ENCODE peak calls at places on chromosomes 5 and 9, in four cellular contexts. One of them, this sample, is unnamed.

GRCh38 chr9:123127512-123128075 is 94.1 kb downstream of the GPR21 start:
- DNase-seq in sigmoid colon: no peak
- DNase-seq in K562: no peak
- DNase-seq in A549: no peak
- DNase-seq in this sample: no peak

GRCh38 chr9:70441622-70442021 is 27.2 kb upstream of the KLF9 start:
- DNase-seq in sigmoid colon: no peak
- DNase-seq in K562: no peak
- DNase-seq in A549: no peak
- DNase-seq in this sample: no peak

GRCh38 chr5:162870966-162871365 is 566.4 kb upstream of the CCNG1 start:
- DNase-seq in sigmoid colon: no peak
- DNase-seq in K562: no peak
- DNase-seq in A549: no peak
- DNase-seq in this sample: no peak

GRCh38 chr5:154238776-154239481 is 48.4 kb downstream of the GALNT10 start:
- DNase-seq in sigmoid colon: no peak
- DNase-seq in K562: no peak
- DNase-seq in A549: no peak
- DNase-seq in this sample: no peak

GRCh38 chr5:176167800-176168199 is 70.4 kb upstream of the SIMC1 start:
- DNase-seq in sigmoid colon: no peak
- DNase-seq in K562: no peak
- DNase-seq in A549: no peak
- DNase-seq in this sample: no peak

GRCh38 chr5:103910002-103910401 is 347.4 kb upstream of the NUDT12 start:
- DNase-seq in sigmoid colon: no peak
- DNase-seq in K562: no peak
- DNase-seq in A549: no peak
- DNase-seq in this sample: no peak

GRCh38 chr5:113050606-113051391 is 74.2 kb downstream of the DCP2 start:
- DNase-seq in sigmoid colon: no peak
- DNase-seq in K562: no peak
- DNase-seq in A549: no peak
- DNase-seq in this sample: no peak

GRCh38 chr9:136170291-136170901 is 34.5 kb downstream of the LHX3 start:
- DNase-seq in sigmoid colon: no peak
- DNase-seq in K562: peak; percentile 61
- DNase-seq in A549: peak; percentile 61
- DNase-seq in this sample: no peak

GRCh38 chr9:124309665-124310064 is 51.9 kb downstream of the NEK6 start:
- DNase-seq in sigmoid colon: no peak
- DNase-seq in K562: no peak
- DNase-seq in A549: peak; percentile 89
- DNase-seq in this sample: no peak

GRCh38 chr5:108788142-108788541 is 40.4 kb downstream of the FER start:
- DNase-seq in sigmoid colon: peak; percentile 90
- DNase-seq in K562: no peak
- DNase-seq in A549: no peak
- DNase-seq in this sample: no peak

GRCh38 chr9:90309809-90310522 is 332.7 kb downstream of the DIRAS2 start:
- DNase-seq in sigmoid colon: no peak
- DNase-seq in K562: no peak
- DNase-seq in A549: no peak
- DNase-seq in this sample: no peak

GRCh38 chr5:35202319-35203111 is 27.8 kb downstream of the PRLR start:
- DNase-seq in sigmoid colon: no peak
- DNase-seq in K562: peak; percentile 61
- DNase-seq in A549: peak; percentile 42
- DNase-seq in this sample: no peak

GRCh38 chr9:95080961-95081658 is 236.4 kb downstream of the FANCC start:
- DNase-seq in sigmoid colon: peak; percentile 64
- DNase-seq in K562: no peak
- DNase-seq in A549: no peak
- DNase-seq in this sample: no peak

GRCh38 chr5:64923151-64923685 is 154.5 kb downstream of the CWC27 start:
- DNase-seq in sigmoid colon: no peak
- DNase-seq in K562: no peak
- DNase-seq in A549: no peak
- DNase-seq in this sample: no peak

GRCh38 chr5:174044451-174044850 is 1.1 kb upstream of the NSG2 start:
- DNase-seq in sigmoid colon: no peak
- DNase-seq in K562: no peak
- DNase-seq in A549: no peak
- DNase-seq in this sample: no peak

GRCh38 chr5:72378636-72379289 is 58.6 kb downstream of the PTCD2 start:
- DNase-seq in sigmoid colon: no peak
- DNase-seq in K562: no peak
- DNase-seq in A549: peak; percentile 54
- DNase-seq in this sample: no peak

GRCh38 chr5:72841756-72842535 is 25.5 kb downstream of the TNPO1 start:
- DNase-seq in sigmoid colon: no peak
- DNase-seq in K562: no peak
- DNase-seq in A549: no peak
- DNase-seq in this sample: no peak

GRCh38 chr5:116799401-116799800 is 224.8 kb upstream of the SEMA6A start:
- DNase-seq in sigmoid colon: no peak
- DNase-seq in K562: no peak
- DNase-seq in A549: no peak
- DNase-seq in this sample: no peak

GRCh38 chr9:115888131-115888530 is 265.5 kb upstream of the PAPPA start:
- DNase-seq in sigmoid colon: no peak
- DNase-seq in K562: no peak
- DNase-seq in A549: no peak
- DNase-seq in this sample: no peak

GRCh38 chr5:97600486-97600885 is 417.4 kb upstream of the RIOK2 start:
- DNase-seq in sigmoid colon: no peak
- DNase-seq in K562: no peak
- DNase-seq in A549: no peak
- DNase-seq in this sample: no peak

GRCh38 chr9:21415492-21416267 is 6.8 kb downstream of the IFNA8 start:
- DNase-seq in sigmoid colon: no peak
- DNase-seq in K562: no peak
- DNase-seq in A549: no peak
- DNase-seq in this sample: no peak

GRCh38 chr5:67165524-67166459 is 30.8 kb downstream of the CD180 start:
- DNase-seq in sigmoid colon: peak; percentile 92
- DNase-seq in K562: peak; percentile 36
- DNase-seq in A549: peak; percentile 56
- DNase-seq in this sample: peak; percentile 82

GRCh38 chr9:89467278-89467625 is 30.7 kb downstream of the SEMA4D start:
- DNase-seq in sigmoid colon: no peak
- DNase-seq in K562: no peak
- DNase-seq in A549: no peak
- DNase-seq in this sample: no peak

GRCh38 chr5:145854651-145855258 is 18.1 kb downstream of the GRXCR2 start:
- DNase-seq in sigmoid colon: no peak
- DNase-seq in K562: peak; percentile 96
- DNase-seq in A549: peak; percentile 42
- DNase-seq in this sample: no peak

GRCh38 chr5:145855842-145856267 is 17.0 kb downstream of the GRXCR2 start:
- DNase-seq in sigmoid colon: no peak
- DNase-seq in K562: no peak
- DNase-seq in A549: no peak
- DNase-seq in this sample: no peak

GRCh38 chr5:145858929-145859328 is 13.9 kb downstream of the GRXCR2 start:
- DNase-seq in sigmoid colon: no peak
- DNase-seq in K562: peak; percentile 39
- DNase-seq in A549: no peak
- DNase-seq in this sample: no peak

GRCh38 chr5:145853952-145854351 is 18.8 kb upstream of the PRELID2 start:
- DNase-seq in sigmoid colon: no peak
- DNase-seq in K562: no peak
- DNase-seq in A549: no peak
- DNase-seq in this sample: no peak

DNA sequence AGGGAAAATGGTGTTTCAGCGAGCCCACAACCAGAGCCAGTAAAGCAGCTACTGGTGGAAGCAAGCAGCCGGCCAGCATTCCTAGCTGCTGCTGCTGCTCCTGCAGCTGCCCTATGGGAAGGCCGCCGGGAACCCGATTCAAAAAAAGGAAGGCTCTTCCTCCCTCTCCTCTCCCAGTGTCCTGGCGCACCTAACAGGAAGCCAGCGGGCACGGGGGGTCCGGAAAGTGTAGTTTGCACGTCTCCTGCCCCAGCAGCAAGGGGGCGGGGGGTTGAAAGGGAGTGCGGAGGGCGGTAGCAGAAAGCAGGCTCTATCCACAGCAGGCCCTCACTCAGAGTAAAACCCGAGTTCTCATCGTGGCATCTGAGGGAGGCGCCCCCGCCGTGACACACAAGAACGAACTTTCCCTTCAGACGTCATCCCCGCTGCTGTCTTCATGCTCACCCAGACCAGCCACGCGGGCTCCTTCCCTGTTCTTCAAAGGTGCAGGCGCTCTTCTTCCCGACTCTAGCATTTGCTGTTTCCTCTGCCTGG is 16.5 kb downstream of the GRXCR2 start:
- DNase-seq in sigmoid colon: peak; percentile 79
- DNase-seq in K562: no peak
- DNase-seq in A549: no peak
- DNase-seq in this sample: peak; percentile 65
- H3K4me3 ChIP-seq in sigmoid colon: peak overlapping the region; percentile 31
- H3K4me3 ChIP-seq in K562: no peak overlapping the region
- H3K4me3 ChIP-seq in A549: no peak overlapping the region
- H3K4me3 ChIP-seq in this sample: peak overlapping the region; percentile 46

DNA sequence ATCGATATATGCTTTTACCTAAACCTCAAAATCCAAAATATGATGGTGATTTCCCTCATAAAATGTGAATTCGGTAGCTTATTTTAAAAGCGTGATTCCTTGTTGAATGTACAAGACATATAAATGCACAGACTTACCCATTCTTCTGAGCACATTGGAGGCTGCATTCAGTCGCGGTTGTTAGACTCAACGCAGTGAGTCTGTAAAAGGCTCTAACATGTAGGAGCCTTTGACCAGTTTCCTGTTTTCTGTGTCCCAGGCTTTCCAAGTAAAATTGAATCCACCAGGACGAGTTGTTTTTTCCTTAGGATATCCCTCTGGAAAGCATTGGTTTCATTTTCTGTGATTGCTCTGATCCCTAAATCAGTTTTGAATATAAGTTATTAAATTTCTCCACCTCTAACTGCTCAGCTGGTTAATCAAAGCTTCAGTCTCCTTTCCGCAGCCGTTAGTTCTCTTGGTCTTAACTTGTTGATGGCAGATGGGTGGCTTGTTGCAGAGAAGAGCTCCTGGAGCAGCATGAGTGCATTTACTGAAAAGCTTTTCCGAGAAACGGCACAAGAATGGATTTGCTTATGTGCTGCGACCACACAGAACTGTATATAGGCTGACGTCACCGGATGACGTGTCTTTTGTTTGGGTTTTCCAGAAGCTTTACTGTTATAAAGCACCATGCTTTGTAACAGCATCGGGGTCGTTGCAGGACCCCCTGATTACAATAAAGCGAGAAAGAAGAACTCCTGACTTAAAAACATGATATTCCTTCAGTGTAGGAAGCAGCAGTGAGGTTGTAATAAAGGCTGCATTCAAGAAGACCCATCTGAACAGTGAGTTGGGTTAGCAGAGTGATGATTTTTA is at the start of gene LRRTM2:
- DNase-seq in sigmoid colon: no peak
- DNase-seq in K562: peak; percentile 5
- DNase-seq in A549: no peak
- DNase-seq in this sample: no peak
- TF ChIP-seq EP300 in sigmoid colon: no peak
- TF ChIP-seq EP300 in K562: no peak
- TF ChIP-seq EP300 in A549: no peak
- TF ChIP-seq EP300 in this sample: no peak

DNA sequence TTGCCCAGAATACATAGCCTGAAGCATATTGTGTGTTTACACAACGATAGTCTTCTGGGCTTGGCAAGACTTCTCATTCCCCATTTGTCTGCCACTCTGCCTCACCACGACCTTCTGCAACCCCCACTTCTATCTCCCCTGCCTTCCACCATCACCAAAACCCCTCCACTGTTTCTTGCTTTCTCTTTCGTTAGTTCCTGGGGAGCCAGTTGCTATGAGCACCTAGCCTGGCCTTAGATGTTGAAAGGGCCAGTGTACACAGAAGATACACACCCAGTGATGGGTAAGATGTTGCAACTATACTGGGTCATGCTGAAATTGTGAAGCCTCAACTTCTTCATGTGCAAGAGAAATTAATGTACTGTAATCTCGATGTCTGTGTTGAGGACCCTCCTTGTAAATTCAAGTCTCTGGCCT is 961 bp upstream of the RNF145 start:
- DNase-seq in sigmoid colon: no peak
- DNase-seq in K562: peak; percentile 41
- DNase-seq in A549: peak; percentile 55
- DNase-seq in this sample: no peak
- H3K4me3 ChIP-seq in sigmoid colon: no peak overlapping the region
- H3K4me3 ChIP-seq in K562: peak overlapping the region; percentile 62
- H3K4me3 ChIP-seq in A549: peak overlapping the region; percentile 77
- H3K4me3 ChIP-seq in this sample: no peak overlapping the region

GRCh38 chr5:169583424-169584215 is at the start of gene SPDL1:
- DNase-seq in sigmoid colon: peak; percentile 97
- DNase-seq in K562: peak; percentile 97
- DNase-seq in A549: peak; percentile 81
- DNase-seq in this sample: peak; percentile 92
- TF ChIP-seq EP300 in sigmoid colon: no peak
- TF ChIP-seq EP300 in K562: no peak
- TF ChIP-seq EP300 in A549: no peak
- TF ChIP-seq EP300 in this sample: no peak

DNA sequence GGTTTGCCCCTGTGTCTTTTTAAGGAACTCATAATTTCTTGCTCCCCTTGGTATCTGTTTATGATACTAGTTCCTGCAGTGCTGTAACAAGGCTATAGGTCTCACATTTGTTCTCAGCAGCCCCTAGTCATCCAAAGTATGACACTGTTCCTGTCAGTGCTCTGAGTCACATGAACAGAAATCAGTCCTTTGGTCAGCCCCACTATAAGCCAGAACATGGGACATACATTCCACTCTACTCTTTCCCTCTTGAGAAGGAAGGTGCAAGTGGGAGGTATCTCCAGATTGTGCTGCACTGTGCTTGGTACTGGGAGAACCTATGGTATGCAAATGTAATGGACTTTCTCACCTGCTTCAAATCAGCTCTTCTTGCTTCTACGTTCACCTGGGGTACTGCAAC is 87.0 kb downstream of the IARS1 start:
- DNase-seq in sigmoid colon: no peak
- DNase-seq in K562: no peak
- DNase-seq in A549: no peak
- DNase-seq in this sample: no peak
- H3K4me3 ChIP-seq in sigmoid colon: no peak overlapping the region
- H3K4me3 ChIP-seq in K562: no peak overlapping the region
- H3K4me3 ChIP-seq in A549: no peak overlapping the region
- H3K4me3 ChIP-seq in this sample: no peak overlapping the region

DNA sequence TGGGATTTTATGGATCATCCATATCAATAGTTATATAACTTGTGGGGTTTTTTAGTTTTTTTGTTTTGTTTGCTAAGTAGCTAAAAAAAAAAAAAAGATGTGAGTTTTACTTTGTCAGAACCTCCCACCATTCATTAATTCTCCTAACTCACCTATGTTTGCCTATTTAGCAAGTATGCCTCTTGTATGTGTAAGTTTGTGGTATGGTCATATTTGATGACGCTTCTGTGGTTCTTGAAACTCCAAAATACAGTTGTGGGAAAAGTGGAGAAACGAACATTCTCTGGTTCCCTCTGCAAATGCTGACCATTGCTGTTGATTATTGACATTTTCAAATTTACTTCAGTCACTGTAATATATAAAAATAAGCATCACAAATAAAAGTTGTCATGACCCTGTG is 75.7 kb downstream of the PBX3 start:
- DNase-seq in sigmoid colon: no peak
- DNase-seq in K562: no peak
- DNase-seq in A549: no peak
- DNase-seq in this sample: no peak
- TF ChIP-seq EP300 in sigmoid colon: no peak
- TF ChIP-seq EP300 in K562: no peak
- TF ChIP-seq EP300 in A549: no peak
- TF ChIP-seq EP300 in this sample: no peak